ENCODE peak calls at places on chromosomes 4 and X, in five cellular contexts. K, S, I, R and V are unnamed samples.

GRCh38 chr4:185921583-185922555 is 109.9 kb upstream of the SORBS2 start:
- DNase-seq in K (peak), S (peak), I (no peak), R (no peak), V (no peak)

GRCh38 chr4:174669278-174669677 is 147.0 kb upstream of the HPGD start:
- DNase-seq in K (peak), S (peak), I (no peak), R (no peak), V (peak)

GRCh38 chr4:38663801-38664703 is at the start of gene KLF3:
- DNase-seq in K (peak), S (peak), I (peak), R (peak), V (peak)

GRCh38 chrX:71846429-71846828 is 64.2 kb upstream of the NHSL2 start:
- DNase-seq in K (peak), S (peak), I (no peak), R (no peak), V (no peak)

GRCh38 chrX:110795645-110796510 is at the start of gene CHRDL1:
- DNase-seq in K (no peak), S (peak), I (peak), R (peak), V (no peak)

GRCh38 chr4:128574706-128575105 is 234.8 kb upstream of the JADE1 start:
- DNase-seq in K (peak), S (peak), I (no peak), R (peak), V (peak)

GRCh38 chr4:161936625-161937133 is 227.1 kb downstream of the FSTL5 start:
- DNase-seq in K (peak), S (peak), I (no peak), R (no peak), V (peak)

GRCh38 chr4:113444386-113444785 is 317.2 kb downstream of the CAMK2D start:
- DNase-seq in K (peak), S (peak), I (no peak), R (no peak), V (peak)

GRCh38 chrX:154712781-154713391 is 38.0 kb downstream of the GAB3 start:
- DNase-seq in K (peak), S (peak), I (no peak), R (no peak), V (peak)

GRCh38 chr4:1177274-1178141 is 5.1 kb upstream of the SPON2 start:
- DNase-seq in K (no peak), S (no peak), I (peak), R (peak), V (no peak)

GRCh38 chr4:186746581-186746980 is 22.9 kb upstream of the FAT1 start:
- DNase-seq in K (peak), S (no peak), I (no peak), R (no peak), V (no peak)

GRCh38 chr4:12852338-12853307 is 631.5 kb downstream of the RAB28 start:
- DNase-seq in K (peak), S (peak), I (no peak), R (no peak), V (peak)

GRCh38 chr4:54378461-54378860 is 149.4 kb downstream of the PDGFRA start:
- DNase-seq in K (peak), S (peak), I (no peak), R (no peak), V (no peak)

GRCh38 chr4:176443646-176444409 is 124.1 kb downstream of the SPCS3 start:
- DNase-seq in K (peak), S (peak), I (no peak), R (no peak), V (peak)

GRCh38 chr4:79295076-79295475 is 30.8 kb downstream of the NAA11 start:
- DNase-seq in K (no peak), S (no peak), I (no peak), R (no peak), V (no peak)

GRCh38 chrX:136480383-136480782 is 7.4 kb upstream of the BRS3 start:
- DNase-seq in K (no peak), S (no peak), I (no peak), R (no peak), V (no peak)

GRCh38 chrX:16511776-16512400 is 138.1 kb upstream of the S100G start:
- DNase-seq in K (peak), S (peak), I (no peak), R (no peak), V (peak)

GRCh38 chrX:33725556-33726232 is 406.4 kb downstream of the FAM47A start:
- DNase-seq in K (peak), S (peak), I (no peak), R (peak), V (no peak)

GRCh38 chr4:41384992-41385391 is 128.3 kb downstream of the UCHL1 start:
- DNase-seq in K (no peak), S (no peak), I (peak), R (peak), V (peak)

GRCh38 chrX:68079961-68080360 is 353.3 kb downstream of the OPHN1 start:
- DNase-seq in K (no peak), S (no peak), I (no peak), R (no peak), V (peak)

GRCh38 chr4:21802406-21802805 is 146.2 kb downstream of the KCNIP4 start:
- DNase-seq in K (peak), S (peak), I (no peak), R (no peak), V (peak)

GRCh38 chr4:54050214-54050904 is 14.0 kb downstream of the CHIC2 start:
- DNase-seq in K (peak), S (peak), I (no peak), R (no peak), V (peak)

GRCh38 chrX:80808854-80809493 is 703 bp downstream of the BRWD3 start:
- DNase-seq in K (peak), S (peak), I (peak), R (no peak), V (peak)

GRCh38 chr4:72295966-72296557 is 264.3 kb downstream of the NPFFR2 start:
- DNase-seq in K (peak), S (peak), I (no peak), R (no peak), V (peak)

GRCh38 chr4:5891563-5892320 is 1.1 kb downstream of the CRMP1 start:
- DNase-seq in K (no peak), S (no peak), I (no peak), R (no peak), V (no peak)
- H3K4me3 ChIP-seq in K (no peak), S (no peak), I (no peak), R (no peak), V (no peak)

GRCh38 chrX:130330706-130331105 is 9.0 kb upstream of the SLC25A14 start:
- DNase-seq in K (peak), S (peak), I (peak), R (peak), V (peak)
- TF ChIP-seq CTCF in K (peak), S (peak), I (no peak), R (no peak), V (peak)

GRCh38 chr4:40157444-40157843 is 39.4 kb upstream of the RHOH start:
- DNase-seq in K (no peak), S (no peak), I (no peak), R (no peak), V (no peak)
- H3K4me3 ChIP-seq in K (no peak), S (no peak), I (no peak), R (no peak), V (no peak)

GRCh38 chr4:111778543-111778942 is 366.7 kb upstream of the FAM241A start:
- DNase-seq in K (peak), S (no peak), I (no peak), R (no peak), V (no peak)
- TF ChIP-seq CTCF in K (peak), S (peak), I (no peak), R (no peak), V (no peak)

GRCh38 chr4:138978028-138978585 is 37.5 kb upstream of the NOCT start:
- DNase-seq in K (no peak), S (no peak), I (no peak), R (no peak), V (no peak)

GRCh38 chr4:138975225-138975624 is 40.4 kb upstream of the NOCT start:
- DNase-seq in K (no peak), S (no peak), I (no peak), R (no peak), V (no peak)

GRCh38 chr4:138977525-138977924 is 38.1 kb upstream of the NOCT start:
- DNase-seq in K (no peak), S (no peak), I (no peak), R (no peak), V (no peak)

GRCh38 chr4:138976526-138976925 is 39.1 kb upstream of the NOCT start:
- DNase-seq in K (no peak), S (no peak), I (no peak), R (no peak), V (no peak)

GRCh38 chr4:138972956-138973819 is 42.4 kb upstream of the NOCT start:
- DNase-seq in K (no peak), S (no peak), I (no peak), R (no peak), V (no peak)
- H3K4me3 ChIP-seq in K (no peak), S (no peak), I (no peak), R (no peak), V (no peak)

DNA sequence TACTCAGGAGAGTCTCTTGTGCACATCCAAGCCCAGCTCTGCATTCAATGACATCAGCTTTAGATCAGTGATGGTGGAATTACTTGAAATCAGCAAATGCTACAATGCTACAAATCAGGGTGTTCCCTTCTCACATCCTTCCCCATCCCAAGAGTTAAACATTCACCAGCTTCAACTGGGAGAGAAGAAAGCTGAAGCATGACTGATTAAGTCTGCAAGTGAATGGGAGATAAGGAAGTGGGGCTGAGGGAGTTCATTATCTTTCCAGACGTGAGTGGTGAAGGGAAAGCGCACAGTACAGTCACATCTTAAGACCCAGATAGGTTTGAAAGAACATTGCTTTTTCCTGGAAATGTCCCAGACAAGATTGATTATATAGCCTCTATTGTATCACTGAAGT is 26.2 kb upstream of the MAP9 start:
- DNase-seq in K (no peak), S (no peak), I (no peak), R (no peak), V (no peak)
- TF ChIP-seq CTCF in K (no peak), S (no peak), I (no peak), R (no peak), V (no peak)

GRCh38 chr4:156581693-156582092 is 389.9 kb downstream of the PDGFC start:
- DNase-seq in K (no peak), S (peak), I (no peak), R (no peak), V (no peak)
- H3K4me3 ChIP-seq in K (peak), S (no peak), I (no peak), R (no peak), V (no peak)

DNA sequence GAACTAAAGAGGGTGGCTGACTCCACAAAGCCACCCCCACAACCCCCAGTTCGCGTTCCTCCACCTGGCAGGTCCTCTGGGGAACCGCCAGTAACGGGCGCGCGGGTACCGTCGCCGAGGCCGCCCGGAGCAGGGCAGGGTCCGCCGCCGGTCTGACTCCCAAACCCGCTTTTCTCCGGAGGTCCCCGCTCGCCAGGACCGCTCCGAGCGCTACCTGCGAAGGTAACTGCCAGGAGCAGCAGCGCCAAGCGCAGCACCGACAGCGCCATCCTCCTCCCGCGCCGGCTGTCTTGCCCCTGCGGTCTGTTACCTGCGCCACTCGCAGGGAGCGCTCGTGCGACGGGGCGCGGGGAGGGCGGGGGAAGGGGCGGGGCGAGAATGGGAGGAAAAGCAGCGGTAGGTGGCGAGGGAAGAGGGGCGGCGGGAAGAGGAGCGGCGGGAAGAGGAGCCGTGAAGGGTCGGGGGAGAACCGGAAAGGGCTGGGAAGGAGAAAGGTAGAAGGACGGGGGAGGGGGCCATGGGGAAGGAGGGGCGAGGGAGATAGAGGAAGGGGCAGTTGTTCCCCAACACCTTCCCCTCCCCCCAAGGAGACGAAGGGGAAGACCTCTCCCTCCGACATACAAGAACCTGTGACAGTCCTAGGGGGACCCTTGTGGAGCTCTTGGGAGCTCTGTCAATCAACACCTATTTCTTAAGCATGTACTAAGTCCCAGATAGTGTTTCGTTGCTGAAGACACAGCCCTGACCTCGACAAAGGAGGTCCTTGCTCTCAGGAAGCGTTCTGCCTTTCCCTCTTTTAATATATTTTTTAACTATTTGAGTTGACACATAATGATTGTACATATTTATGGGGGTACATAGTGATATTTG is at the start of gene SPINK2:
- DNase-seq in K (no peak), S (no peak), I (peak), R (no peak), V (no peak)
- TF ChIP-seq CTCF in K (peak), S (no peak), I (no peak), R (no peak), V (no peak)

DNA sequence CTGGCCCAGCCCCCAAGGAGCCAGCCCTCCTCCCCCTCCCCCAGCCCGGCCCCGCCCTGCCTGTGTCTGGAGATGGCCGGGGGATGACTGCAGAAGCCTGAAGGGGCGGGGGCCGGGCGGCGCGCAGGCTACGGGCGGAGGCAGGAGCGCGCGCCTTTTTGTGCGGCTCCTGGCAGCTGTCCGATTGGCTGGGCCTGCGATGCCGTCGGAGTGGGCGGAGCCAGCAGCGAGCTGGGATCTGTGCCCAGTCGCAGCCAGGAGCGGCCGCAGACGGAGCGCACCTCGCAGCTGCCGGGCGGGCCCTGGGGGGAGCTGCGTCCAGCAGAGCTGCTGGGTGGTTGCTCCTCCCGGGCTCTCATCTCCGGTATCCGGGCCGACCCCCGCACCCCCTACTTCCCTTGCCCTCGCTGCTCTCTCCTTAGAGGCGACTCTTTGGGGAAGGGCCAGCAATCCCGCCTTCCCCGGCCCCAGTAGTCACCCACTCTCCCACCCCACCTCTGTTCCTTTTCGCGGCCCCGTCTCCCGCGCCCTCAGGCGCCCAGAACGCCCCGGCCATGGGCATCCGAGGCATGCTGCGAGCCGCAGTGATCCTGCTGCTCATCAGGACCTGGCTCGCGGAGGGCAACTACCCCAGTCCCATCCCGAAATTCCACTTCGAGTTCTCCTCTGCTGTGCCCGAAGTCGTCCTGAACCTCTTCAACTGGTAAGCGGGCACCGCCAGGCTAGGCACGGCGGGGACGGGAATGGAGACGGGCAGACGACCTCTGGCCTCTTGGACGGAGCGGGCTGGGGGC is at the start of gene GABRQ:
- DNase-seq in K (peak), S (peak), I (no peak), R (no peak), V (peak)
- H3K4me3 ChIP-seq in K (no peak), S (peak), I (no peak), R (no peak), V (no peak)

DNA sequence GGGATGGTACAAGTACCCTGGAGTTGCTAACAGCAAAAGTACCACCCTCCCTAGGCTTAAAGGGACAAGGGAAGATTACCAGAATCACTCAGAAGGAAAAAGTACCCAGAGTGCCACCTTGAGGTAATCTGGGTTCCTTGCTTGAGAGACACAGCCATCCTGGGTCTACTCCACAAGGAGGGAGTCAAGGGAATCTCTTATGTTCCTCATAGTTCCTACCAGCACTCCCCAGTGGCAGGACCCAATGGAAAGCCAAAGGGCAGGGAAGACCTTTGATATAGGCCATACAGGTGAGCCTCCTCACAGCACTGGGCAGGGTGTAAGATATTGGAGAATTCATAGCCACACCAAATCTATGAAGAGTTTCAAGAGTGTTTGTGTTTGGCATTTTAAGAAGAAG is 5.7 kb downstream of the IL2 start:
- DNase-seq in K (peak), S (peak), I (no peak), R (no peak), V (peak)
- TF ChIP-seq CTCF in K (peak), S (peak), I (no peak), R (no peak), V (peak)